ENCODE peak calls at places on chromosomes 3 and 15, in seven cellular contexts. One of them, this sample, is unnamed.

GRCh38 chr3:67976683-67977082 is 322.3 kb upstream of the SUCLG2 start:
- DNase-seq in COR-L47: no peak
- DNase-seq in left cardiac atrium: no peak
- DNase-seq in stromal cell of bone marrow: no peak
- DNase-seq in activated CD4-positive, alpha-beta T cell treated with anti-CD3 and anti-CD28 coated beads, Interleukin-2, amount 10 ng/mL, durations not matched to agents 7 days and 5 days: no peak
- DNase-seq in hippocampal formation: no peak
- DNase-seq in CD4-positive, alpha-beta memory T cell: no peak
- DNase-seq in this sample: no peak

GRCh38 chr3:139944256-139944910 is 9.4 kb downstream of the CLSTN2 start:
- DNase-seq in COR-L47: no peak
- DNase-seq in left cardiac atrium: no peak
- DNase-seq in stromal cell of bone marrow: no peak
- DNase-seq in activated CD4-positive, alpha-beta T cell treated with anti-CD3 and anti-CD28 coated beads, Interleukin-2, amount 10 ng/mL, durations not matched to agents 7 days and 5 days: no peak
- DNase-seq in hippocampal formation: no peak
- DNase-seq in CD4-positive, alpha-beta memory T cell: no peak
- DNase-seq in this sample: no peak

GRCh38 chr3:128619146-128619890 is 31.3 kb downstream of the RPN1 start:
- DNase-seq in COR-L47: no peak
- DNase-seq in left cardiac atrium: no peak
- DNase-seq in stromal cell of bone marrow: peak
- DNase-seq in activated CD4-positive, alpha-beta T cell treated with anti-CD3 and anti-CD28 coated beads, Interleukin-2, amount 10 ng/mL, durations not matched to agents 7 days and 5 days: peak
- DNase-seq in hippocampal formation: no peak
- DNase-seq in CD4-positive, alpha-beta memory T cell: peak
- DNase-seq in this sample: peak

GRCh38 chr3:126523745-126524428 is at the start of gene CHST13:
- DNase-seq in COR-L47: peak
- DNase-seq in left cardiac atrium: peak
- DNase-seq in stromal cell of bone marrow: peak
- DNase-seq in activated CD4-positive, alpha-beta T cell treated with anti-CD3 and anti-CD28 coated beads, Interleukin-2, amount 10 ng/mL, durations not matched to agents 7 days and 5 days: no peak
- DNase-seq in hippocampal formation: no peak
- DNase-seq in CD4-positive, alpha-beta memory T cell: no peak
- DNase-seq in this sample: peak

GRCh38 chr3:106341090-106341489 is 472.3 kb upstream of the CBLB start:
- DNase-seq in COR-L47: no peak
- DNase-seq in left cardiac atrium: no peak
- DNase-seq in stromal cell of bone marrow: no peak
- DNase-seq in activated CD4-positive, alpha-beta T cell treated with anti-CD3 and anti-CD28 coated beads, Interleukin-2, amount 10 ng/mL, durations not matched to agents 7 days and 5 days: no peak
- DNase-seq in hippocampal formation: no peak
- DNase-seq in CD4-positive, alpha-beta memory T cell: no peak
- DNase-seq in this sample: peak

GRCh38 chr3:111229301-111229700 is 157.7 kb downstream of the NECTIN3 start:
- DNase-seq in COR-L47: no peak
- DNase-seq in left cardiac atrium: no peak
- DNase-seq in stromal cell of bone marrow: no peak
- DNase-seq in activated CD4-positive, alpha-beta T cell treated with anti-CD3 and anti-CD28 coated beads, Interleukin-2, amount 10 ng/mL, durations not matched to agents 7 days and 5 days: no peak
- DNase-seq in hippocampal formation: no peak
- DNase-seq in CD4-positive, alpha-beta memory T cell: no peak
- DNase-seq in this sample: no peak

GRCh38 chr15:69652906-69653305 is 200.3 kb downstream of the RPLP1 start:
- DNase-seq in COR-L47: no peak
- DNase-seq in left cardiac atrium: no peak
- DNase-seq in stromal cell of bone marrow: no peak
- DNase-seq in activated CD4-positive, alpha-beta T cell treated with anti-CD3 and anti-CD28 coated beads, Interleukin-2, amount 10 ng/mL, durations not matched to agents 7 days and 5 days: no peak
- DNase-seq in hippocampal formation: no peak
- DNase-seq in CD4-positive, alpha-beta memory T cell: no peak
- DNase-seq in this sample: no peak

GRCh38 chr3:44439499-44440295 is 37.8 kb downstream of the ZNF445 start:
- DNase-seq in COR-L47: no peak
- DNase-seq in left cardiac atrium: peak
- DNase-seq in stromal cell of bone marrow: peak
- DNase-seq in activated CD4-positive, alpha-beta T cell treated with anti-CD3 and anti-CD28 coated beads, Interleukin-2, amount 10 ng/mL, durations not matched to agents 7 days and 5 days: peak
- DNase-seq in hippocampal formation: peak
- DNase-seq in CD4-positive, alpha-beta memory T cell: peak
- DNase-seq in this sample: peak

GRCh38 chr15:56215769-56216168 is 27.9 kb downstream of the RFX7 start:
- DNase-seq in COR-L47: no peak
- DNase-seq in left cardiac atrium: no peak
- DNase-seq in stromal cell of bone marrow: peak
- DNase-seq in activated CD4-positive, alpha-beta T cell treated with anti-CD3 and anti-CD28 coated beads, Interleukin-2, amount 10 ng/mL, durations not matched to agents 7 days and 5 days: no peak
- DNase-seq in hippocampal formation: no peak
- DNase-seq in CD4-positive, alpha-beta memory T cell: no peak
- DNase-seq in this sample: peak

GRCh38 chr3:117035785-117036184 is 326.2 kb downstream of the TUSC7 start:
- DNase-seq in COR-L47: no peak
- DNase-seq in left cardiac atrium: no peak
- DNase-seq in stromal cell of bone marrow: no peak
- DNase-seq in activated CD4-positive, alpha-beta T cell treated with anti-CD3 and anti-CD28 coated beads, Interleukin-2, amount 10 ng/mL, durations not matched to agents 7 days and 5 days: no peak
- DNase-seq in hippocampal formation: no peak
- DNase-seq in CD4-positive, alpha-beta memory T cell: no peak
- DNase-seq in this sample: peak

GRCh38 chr3:179957264-179957845 is 79.4 kb downstream of the PEX5L start:
- DNase-seq in COR-L47: peak
- DNase-seq in left cardiac atrium: no peak
- DNase-seq in stromal cell of bone marrow: no peak
- DNase-seq in activated CD4-positive, alpha-beta T cell treated with anti-CD3 and anti-CD28 coated beads, Interleukin-2, amount 10 ng/mL, durations not matched to agents 7 days and 5 days: no peak
- DNase-seq in hippocampal formation: no peak
- DNase-seq in CD4-positive, alpha-beta memory T cell: no peak
- DNase-seq in this sample: no peak

GRCh38 chr3:8825153-8825825 is 55.9 kb upstream of the OXTR start:
- DNase-seq in COR-L47: no peak
- DNase-seq in left cardiac atrium: no peak
- DNase-seq in stromal cell of bone marrow: no peak
- DNase-seq in activated CD4-positive, alpha-beta T cell treated with anti-CD3 and anti-CD28 coated beads, Interleukin-2, amount 10 ng/mL, durations not matched to agents 7 days and 5 days: no peak
- DNase-seq in hippocampal formation: no peak
- DNase-seq in CD4-positive, alpha-beta memory T cell: no peak
- DNase-seq in this sample: no peak

GRCh38 chr3:32313723-32314473 is 75.4 kb downstream of the CMTM8 start:
- DNase-seq in COR-L47: no peak
- DNase-seq in left cardiac atrium: no peak
- DNase-seq in stromal cell of bone marrow: no peak
- DNase-seq in activated CD4-positive, alpha-beta T cell treated with anti-CD3 and anti-CD28 coated beads, Interleukin-2, amount 10 ng/mL, durations not matched to agents 7 days and 5 days: peak
- DNase-seq in hippocampal formation: peak
- DNase-seq in CD4-positive, alpha-beta memory T cell: no peak
- DNase-seq in this sample: no peak

GRCh38 chr3:181363231-181363630 is 348.5 kb upstream of the SOX2 start:
- DNase-seq in COR-L47: no peak
- DNase-seq in left cardiac atrium: no peak
- DNase-seq in stromal cell of bone marrow: no peak
- DNase-seq in activated CD4-positive, alpha-beta T cell treated with anti-CD3 and anti-CD28 coated beads, Interleukin-2, amount 10 ng/mL, durations not matched to agents 7 days and 5 days: no peak
- DNase-seq in hippocampal formation: no peak
- DNase-seq in CD4-positive, alpha-beta memory T cell: no peak
- DNase-seq in this sample: no peak

GRCh38 chr3:458124-458523 is 261.6 kb downstream of the CHL1 start:
- DNase-seq in COR-L47: no peak
- DNase-seq in left cardiac atrium: no peak
- DNase-seq in stromal cell of bone marrow: no peak
- DNase-seq in activated CD4-positive, alpha-beta T cell treated with anti-CD3 and anti-CD28 coated beads, Interleukin-2, amount 10 ng/mL, durations not matched to agents 7 days and 5 days: no peak
- DNase-seq in hippocampal formation: no peak
- DNase-seq in CD4-positive, alpha-beta memory T cell: no peak
- DNase-seq in this sample: no peak

GRCh38 chr3:152385761-152386160 is 117.0 kb downstream of the MBNL1 start:
- DNase-seq in COR-L47: no peak
- DNase-seq in left cardiac atrium: no peak
- DNase-seq in stromal cell of bone marrow: no peak
- DNase-seq in activated CD4-positive, alpha-beta T cell treated with anti-CD3 and anti-CD28 coated beads, Interleukin-2, amount 10 ng/mL, durations not matched to agents 7 days and 5 days: no peak
- DNase-seq in hippocampal formation: no peak
- DNase-seq in CD4-positive, alpha-beta memory T cell: no peak
- DNase-seq in this sample: peak

GRCh38 chr3:194174407-194174806 is 38.5 kb downstream of the HES1 start:
- DNase-seq in COR-L47: no peak
- DNase-seq in left cardiac atrium: no peak
- DNase-seq in stromal cell of bone marrow: no peak
- DNase-seq in activated CD4-positive, alpha-beta T cell treated with anti-CD3 and anti-CD28 coated beads, Interleukin-2, amount 10 ng/mL, durations not matched to agents 7 days and 5 days: no peak
- DNase-seq in hippocampal formation: no peak
- DNase-seq in CD4-positive, alpha-beta memory T cell: no peak
- DNase-seq in this sample: no peak

GRCh38 chr15:55526559-55527036 is 18.6 kb upstream of the DNAAF4 start:
- DNase-seq in COR-L47: peak
- DNase-seq in left cardiac atrium: peak
- DNase-seq in stromal cell of bone marrow: peak
- DNase-seq in activated CD4-positive, alpha-beta T cell treated with anti-CD3 and anti-CD28 coated beads, Interleukin-2, amount 10 ng/mL, durations not matched to agents 7 days and 5 days: peak
- DNase-seq in hippocampal formation: no peak
- DNase-seq in CD4-positive, alpha-beta memory T cell: peak
- DNase-seq in this sample: peak

GRCh38 chr3:101803152-101803782 is 24.3 kb downstream of the NXPE3 start:
- DNase-seq in COR-L47: peak
- DNase-seq in left cardiac atrium: no peak
- DNase-seq in stromal cell of bone marrow: peak
- DNase-seq in activated CD4-positive, alpha-beta T cell treated with anti-CD3 and anti-CD28 coated beads, Interleukin-2, amount 10 ng/mL, durations not matched to agents 7 days and 5 days: peak
- DNase-seq in hippocampal formation: peak
- DNase-seq in CD4-positive, alpha-beta memory T cell: peak
- DNase-seq in this sample: peak

This sample was measured in AG10803.